ENCODE peak calls at places on chromosomes 3 and 15, in six cellular contexts. J is GM12865, M is bronchial epithelial cell, W is HTR-8/SVneo, Z is RWPE1, A is NCI-H774. U is an unnamed sample.

GRCh38 chr3:45929042-45929679 is 14.1 kb upstream of the CXCR6 start:
- DNase-seq in Z (peak), J (peak), A (no peak), M (peak), W (peak), U (peak)

GRCh38 chr15:40510201-40510600 is 39.4 kb downstream of the CHST14 start:
- DNase-seq in A (no peak), W (no peak), Z (no peak), J (no peak), M (no peak), U (no peak)

GRCh38 chr3:119731545-119732343 is 28.9 kb downstream of the CFAP91 start:
- DNase-seq in Z (no peak), A (no peak), M (peak), J (no peak), W (peak), U (peak)

GRCh38 chr3:51642462-51642861 is 28.6 kb upstream of the TEX264 start:
- DNase-seq in M (no peak), Z (no peak), J (no peak), A (no peak), W (no peak), U (no peak)

GRCh38 chr3:195732951-195733350 is 12.2 kb downstream of the MUC20 start:
- DNase-seq in Z (no peak), M (no peak), J (no peak), W (no peak), A (no peak), U (no peak)

GRCh38 chr15:41957021-41957897 is 15.1 kb downstream of the EHD4 start:
- DNase-seq in Z (no peak), J (peak), A (no peak), W (no peak), M (no peak), U (no peak)

GRCh38 chr3:7397097-7397496 is 536.2 kb downstream of the GRM7 start:
- DNase-seq in J (no peak), Z (no peak), A (no peak), W (no peak), M (peak), U (no peak)

GRCh38 chr15:98485451-98485850 is 162.9 kb upstream of the IGF1R start:
- DNase-seq in J (no peak), M (no peak), Z (no peak), A (no peak), W (no peak), U (no peak)

GRCh38 chr15:75107905-75108838 is 84.8 kb downstream of the PPCDC start:
- DNase-seq in A (no peak), M (peak), Z (peak), W (peak), J (peak), U (peak)

U was measured in foreskin keratinocyte.